ENCODE peak calls at places on chromosome 13, in ten cellular contexts. One of them, this sample, is unnamed.

GRCh38 chr13:76293346-76293745 is 592.9 kb downstream of the KCTD12 start:
- ATAC-seq in lower lobe of right lung: no peak
- ATAC-seq in WTC11: no peak
- ATAC-seq in upper lobe of left lung: peak
- ATAC-seq in heart right ventricle: no peak
- ATAC-seq in mucosa of descending colon: no peak
- ATAC-seq in heart left ventricle: no peak
- ATAC-seq in Panc1: no peak
- ATAC-seq in GM12878: no peak
- ATAC-seq in omental fat pad: no peak
- ATAC-seq in this sample: no peak

GRCh38 chr13:23268441-23268840 is 87.7 kb downstream of the SGCG start:
- ATAC-seq in upper lobe of left lung: no peak
- ATAC-seq in Panc1: no peak
- ATAC-seq in mucosa of descending colon: no peak
- ATAC-seq in heart left ventricle: no peak
- ATAC-seq in omental fat pad: no peak
- ATAC-seq in heart right ventricle: no peak
- ATAC-seq in WTC11: no peak
- ATAC-seq in lower lobe of right lung: no peak
- ATAC-seq in GM12878: peak
- ATAC-seq in this sample: no peak

GRCh38 chr13:30932481-30933333 is at the start of gene TEX26:
- ATAC-seq in heart right ventricle: peak
- ATAC-seq in mucosa of descending colon: no peak
- ATAC-seq in GM12878: no peak
- ATAC-seq in omental fat pad: no peak
- ATAC-seq in upper lobe of left lung: no peak
- ATAC-seq in WTC11: peak
- ATAC-seq in heart left ventricle: no peak
- ATAC-seq in Panc1: no peak
- ATAC-seq in lower lobe of right lung: no peak
- ATAC-seq in this sample: peak

GRCh38 chr13:22836475-22836874 is 344.3 kb upstream of the SGCG start:
- ATAC-seq in GM12878: no peak
- ATAC-seq in upper lobe of left lung: no peak
- ATAC-seq in lower lobe of right lung: no peak
- ATAC-seq in omental fat pad: no peak
- ATAC-seq in WTC11: no peak
- ATAC-seq in heart left ventricle: no peak
- ATAC-seq in Panc1: no peak
- ATAC-seq in mucosa of descending colon: no peak
- ATAC-seq in heart right ventricle: no peak
- ATAC-seq in this sample: no peak

GRCh38 chr13:29428310-29428991 is 167.0 kb downstream of the SLC7A1 start:
- ATAC-seq in heart right ventricle: peak
- ATAC-seq in Panc1: peak
- ATAC-seq in omental fat pad: peak
- ATAC-seq in mucosa of descending colon: peak
- ATAC-seq in WTC11: peak
- ATAC-seq in upper lobe of left lung: peak
- ATAC-seq in GM12878: no peak
- ATAC-seq in lower lobe of right lung: peak
- ATAC-seq in heart left ventricle: peak
- ATAC-seq in this sample: peak

GRCh38 chr13:30584332-30584731 is 33.4 kb upstream of the USPL1 start:
- ATAC-seq in GM12878: no peak
- ATAC-seq in Panc1: no peak
- ATAC-seq in mucosa of descending colon: no peak
- ATAC-seq in heart right ventricle: no peak
- ATAC-seq in heart left ventricle: no peak
- ATAC-seq in upper lobe of left lung: no peak
- ATAC-seq in WTC11: no peak
- ATAC-seq in omental fat pad: no peak
- ATAC-seq in lower lobe of right lung: no peak
- ATAC-seq in this sample: no peak

GRCh38 chr13:91162180-91162579 is 185.3 kb upstream of the MIR17HG start:
- ATAC-seq in GM12878: peak
- ATAC-seq in WTC11: peak
- ATAC-seq in lower lobe of right lung: no peak
- ATAC-seq in heart right ventricle: no peak
- ATAC-seq in mucosa of descending colon: no peak
- ATAC-seq in Panc1: no peak
- ATAC-seq in heart left ventricle: no peak
- ATAC-seq in omental fat pad: no peak
- ATAC-seq in upper lobe of left lung: no peak
- ATAC-seq in this sample: no peak

GRCh38 chr13:114062341-114062740 is 70.1 kb downstream of the RASA3 start:
- ATAC-seq in heart right ventricle: no peak
- ATAC-seq in WTC11: no peak
- ATAC-seq in GM12878: no peak
- ATAC-seq in mucosa of descending colon: no peak
- ATAC-seq in upper lobe of left lung: no peak
- ATAC-seq in heart left ventricle: no peak
- ATAC-seq in Panc1: no peak
- ATAC-seq in lower lobe of right lung: no peak
- ATAC-seq in omental fat pad: no peak
- ATAC-seq in this sample: no peak

GRCh38 chr13:44903596-44903995 is 85.7 kb downstream of the NUFIP1 start:
- ATAC-seq in mucosa of descending colon: peak
- ATAC-seq in WTC11: no peak
- ATAC-seq in Panc1: no peak
- ATAC-seq in omental fat pad: no peak
- ATAC-seq in lower lobe of right lung: peak
- ATAC-seq in upper lobe of left lung: peak
- ATAC-seq in heart right ventricle: peak
- ATAC-seq in GM12878: no peak
- ATAC-seq in heart left ventricle: peak
- ATAC-seq in this sample: peak

GRCh38 chr13:48411281-48412099 is 1.4 kb downstream of the LPAR6 start:
- ATAC-seq in omental fat pad: no peak
- ATAC-seq in upper lobe of left lung: peak
- ATAC-seq in WTC11: peak
- ATAC-seq in Panc1: peak
- ATAC-seq in lower lobe of right lung: peak
- ATAC-seq in mucosa of descending colon: peak
- ATAC-seq in heart left ventricle: no peak
- ATAC-seq in heart right ventricle: peak
- ATAC-seq in GM12878: peak
- ATAC-seq in this sample: no peak

GRCh38 chr13:43127827-43128226 is 104.4 kb downstream of the DNAJC15 start:
- ATAC-seq in Panc1: no peak
- ATAC-seq in heart left ventricle: peak
- ATAC-seq in mucosa of descending colon: no peak
- ATAC-seq in WTC11: no peak
- ATAC-seq in lower lobe of right lung: no peak
- ATAC-seq in omental fat pad: no peak
- ATAC-seq in heart right ventricle: peak
- ATAC-seq in GM12878: peak
- ATAC-seq in upper lobe of left lung: no peak
- ATAC-seq in this sample: no peak

GRCh38 chr13:112702341-112702982 is 12.6 kb downstream of the ATP11A start:
- ATAC-seq in mucosa of descending colon: no peak
- ATAC-seq in upper lobe of left lung: no peak
- ATAC-seq in lower lobe of right lung: no peak
- ATAC-seq in GM12878: no peak
- ATAC-seq in omental fat pad: no peak
- ATAC-seq in heart right ventricle: no peak
- ATAC-seq in Panc1: no peak
- ATAC-seq in WTC11: peak
- ATAC-seq in heart left ventricle: no peak
- ATAC-seq in this sample: no peak

GRCh38 chr13:52847682-52848432 is 583 bp downstream of the PCDH8 start:
- ATAC-seq in WTC11: no peak
- ATAC-seq in mucosa of descending colon: no peak
- ATAC-seq in lower lobe of right lung: no peak
- ATAC-seq in Panc1: no peak
- ATAC-seq in heart left ventricle: no peak
- ATAC-seq in omental fat pad: no peak
- ATAC-seq in upper lobe of left lung: no peak
- ATAC-seq in GM12878: no peak
- ATAC-seq in heart right ventricle: no peak
- ATAC-seq in this sample: no peak

GRCh38 chr13:44622701-44623100 is 46.6 kb upstream of the TSC22D1 start:
- ATAC-seq in lower lobe of right lung: no peak
- ATAC-seq in heart right ventricle: no peak
- ATAC-seq in mucosa of descending colon: no peak
- ATAC-seq in omental fat pad: no peak
- ATAC-seq in Panc1: no peak
- ATAC-seq in GM12878: no peak
- ATAC-seq in upper lobe of left lung: no peak
- ATAC-seq in heart left ventricle: no peak
- ATAC-seq in WTC11: no peak
- ATAC-seq in this sample: no peak

GRCh38 chr13:102033719-102034446 is 368.0 kb downstream of the FGF14 start:
- ATAC-seq in Panc1: no peak
- ATAC-seq in lower lobe of right lung: no peak
- ATAC-seq in mucosa of descending colon: no peak
- ATAC-seq in GM12878: no peak
- ATAC-seq in omental fat pad: no peak
- ATAC-seq in WTC11: peak
- ATAC-seq in heart left ventricle: no peak
- ATAC-seq in upper lobe of left lung: no peak
- ATAC-seq in heart right ventricle: no peak
- ATAC-seq in this sample: no peak
- TF ChIP-seq CTCF in Panc1: no peak
- TF ChIP-seq CTCF in lower lobe of right lung: no peak
- TF ChIP-seq CTCF in mucosa of descending colon: no peak
- TF ChIP-seq CTCF in GM12878: no peak
- TF ChIP-seq CTCF in omental fat pad: no peak
- TF ChIP-seq CTCF in WTC11: no peak
- TF ChIP-seq CTCF in heart left ventricle: no peak
- TF ChIP-seq CTCF in upper lobe of left lung: no peak
- TF ChIP-seq CTCF in heart right ventricle: no peak
- TF ChIP-seq CTCF in this sample: no peak

GRCh38 chr13:101955764-101956163 is 446.1 kb downstream of the FGF14 start:
- ATAC-seq in WTC11: no peak
- ATAC-seq in mucosa of descending colon: no peak
- ATAC-seq in heart left ventricle: no peak
- ATAC-seq in upper lobe of left lung: no peak
- ATAC-seq in GM12878: peak
- ATAC-seq in lower lobe of right lung: no peak
- ATAC-seq in omental fat pad: no peak
- ATAC-seq in Panc1: no peak
- ATAC-seq in heart right ventricle: no peak
- ATAC-seq in this sample: no peak
- TF ChIP-seq CTCF in WTC11: no peak
- TF ChIP-seq CTCF in mucosa of descending colon: no peak
- TF ChIP-seq CTCF in heart left ventricle: no peak
- TF ChIP-seq CTCF in upper lobe of left lung: no peak
- TF ChIP-seq CTCF in GM12878: no peak
- TF ChIP-seq CTCF in lower lobe of right lung: no peak
- TF ChIP-seq CTCF in omental fat pad: no peak
- TF ChIP-seq CTCF in Panc1: no peak
- TF ChIP-seq CTCF in heart right ventricle: no peak
- TF ChIP-seq CTCF in this sample: no peak

DNA sequence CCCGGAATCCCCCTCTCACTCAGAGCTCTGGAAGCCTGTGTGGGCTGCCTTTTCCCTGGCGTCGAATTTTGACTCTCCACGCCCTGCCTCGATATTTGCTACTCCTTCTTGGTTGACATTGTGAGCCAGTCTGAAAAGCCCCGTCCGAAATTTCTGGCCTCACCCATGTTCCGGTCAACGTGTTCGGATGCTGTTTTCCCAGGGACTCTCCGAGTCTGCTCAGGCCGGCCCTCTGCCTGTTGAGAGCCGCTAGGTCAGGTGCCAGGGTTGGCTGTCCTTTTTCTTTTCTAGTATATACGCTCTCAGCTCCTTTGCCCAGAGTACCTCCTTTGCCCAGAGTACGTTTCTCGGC is 6.8 kb upstream of the DGKH start:
- ATAC-seq in mucosa of descending colon: peak
- ATAC-seq in Panc1: peak
- ATAC-seq in WTC11: peak
- ATAC-seq in heart right ventricle: peak
- ATAC-seq in upper lobe of left lung: peak
- ATAC-seq in GM12878: peak
- ATAC-seq in lower lobe of right lung: peak
- ATAC-seq in heart left ventricle: peak
- ATAC-seq in omental fat pad: peak
- ATAC-seq in this sample: peak
- TF ChIP-seq CTCF in mucosa of descending colon: peak
- TF ChIP-seq CTCF in Panc1: peak
- TF ChIP-seq CTCF in WTC11: no peak
- TF ChIP-seq CTCF in heart right ventricle: peak
- TF ChIP-seq CTCF in upper lobe of left lung: peak
- TF ChIP-seq CTCF in GM12878: peak
- TF ChIP-seq CTCF in lower lobe of right lung: peak
- TF ChIP-seq CTCF in heart left ventricle: peak
- TF ChIP-seq CTCF in omental fat pad: no peak
- TF ChIP-seq CTCF in this sample: peak

GRCh38 chr13:95745752-95746151 is 68.8 kb downstream of the DNAJC3 start:
- ATAC-seq in omental fat pad: no peak
- ATAC-seq in WTC11: peak
- ATAC-seq in lower lobe of right lung: peak
- ATAC-seq in GM12878: peak
- ATAC-seq in upper lobe of left lung: no peak
- ATAC-seq in heart left ventricle: no peak
- ATAC-seq in heart right ventricle: peak
- ATAC-seq in Panc1: peak
- ATAC-seq in mucosa of descending colon: peak
- ATAC-seq in this sample: no peak
- TF ChIP-seq CTCF in omental fat pad: no peak
- TF ChIP-seq CTCF in WTC11: no peak
- TF ChIP-seq CTCF in lower lobe of right lung: no peak
- TF ChIP-seq CTCF in GM12878: no peak
- TF ChIP-seq CTCF in upper lobe of left lung: no peak
- TF ChIP-seq CTCF in heart left ventricle: no peak
- TF ChIP-seq CTCF in heart right ventricle: no peak
- TF ChIP-seq CTCF in Panc1: peak
- TF ChIP-seq CTCF in mucosa of descending colon: no peak
- TF ChIP-seq CTCF in this sample: no peak

GRCh38 chr13:99012539-99012938 is 34.7 kb upstream of the DOCK9 start:
- ATAC-seq in heart left ventricle: no peak
- ATAC-seq in WTC11: no peak
- ATAC-seq in Panc1: no peak
- ATAC-seq in mucosa of descending colon: no peak
- ATAC-seq in lower lobe of right lung: no peak
- ATAC-seq in upper lobe of left lung: no peak
- ATAC-seq in omental fat pad: no peak
- ATAC-seq in heart right ventricle: no peak
- ATAC-seq in GM12878: no peak
- ATAC-seq in this sample: no peak
- TF ChIP-seq CTCF in heart left ventricle: no peak
- TF ChIP-seq CTCF in WTC11: no peak
- TF ChIP-seq CTCF in Panc1: no peak
- TF ChIP-seq CTCF in mucosa of descending colon: no peak
- TF ChIP-seq CTCF in lower lobe of right lung: no peak
- TF ChIP-seq CTCF in upper lobe of left lung: no peak
- TF ChIP-seq CTCF in omental fat pad: no peak
- TF ChIP-seq CTCF in heart right ventricle: no peak
- TF ChIP-seq CTCF in GM12878: no peak
- TF ChIP-seq CTCF in this sample: no peak

DNA sequence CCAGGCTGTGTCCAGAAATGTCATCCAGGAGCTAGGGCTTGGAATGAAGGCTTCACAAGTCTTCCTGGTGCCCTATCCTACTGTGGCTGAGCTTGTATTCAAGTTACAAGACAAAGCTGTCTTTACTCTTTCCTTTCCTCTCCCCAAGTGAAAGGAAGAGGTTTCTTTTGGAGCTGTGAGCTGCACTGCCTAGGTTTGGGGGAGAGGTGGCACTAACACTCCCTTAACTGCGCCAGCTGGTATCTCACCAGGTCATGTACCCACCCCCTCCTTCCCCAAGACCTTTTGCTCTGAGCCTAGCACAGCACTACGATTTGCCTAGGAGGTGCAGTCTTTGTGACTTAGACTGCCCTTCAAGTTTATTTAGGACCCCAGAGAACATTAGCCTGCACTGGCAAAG is 2053.6 kb upstream of the PRR20A start:
- ATAC-seq in GM12878: no peak
- ATAC-seq in WTC11: peak
- ATAC-seq in lower lobe of right lung: no peak
- ATAC-seq in omental fat pad: no peak
- ATAC-seq in heart right ventricle: no peak
- ATAC-seq in mucosa of descending colon: no peak
- ATAC-seq in Panc1: no peak
- ATAC-seq in upper lobe of left lung: no peak
- ATAC-seq in heart left ventricle: no peak
- ATAC-seq in this sample: no peak
- TF ChIP-seq CTCF in GM12878: no peak
- TF ChIP-seq CTCF in WTC11: no peak
- TF ChIP-seq CTCF in lower lobe of right lung: no peak
- TF ChIP-seq CTCF in omental fat pad: no peak
- TF ChIP-seq CTCF in heart right ventricle: no peak
- TF ChIP-seq CTCF in mucosa of descending colon: no peak
- TF ChIP-seq CTCF in Panc1: no peak
- TF ChIP-seq CTCF in upper lobe of left lung: no peak
- TF ChIP-seq CTCF in heart left ventricle: no peak
- TF ChIP-seq CTCF in this sample: no peak

This sample was measured in gastroesophageal sphincter.